ENCODE peak calls at places on chromosomes 16 and 17, in six cellular contexts. C is Calu3, S is bronchial epithelial cell, B is pancreas, W is RWPE1, P is cardiac fibroblast. E is an unnamed sample.

GRCh38 chr17:75646626-75646968 is 13.4 kb downstream of the SMIM5 start:
- DNase-seq in S (no peak), B (peak; percentile 43), C (no peak), W (no peak), P (no peak), E (no peak)

GRCh38 chr17:57662021-57662420 is 83.1 kb downstream of the CCDC182 start:
- DNase-seq in W (no peak), C (no peak), B (no peak), P (no peak), S (no peak), E (no peak)

GRCh38 chr16:76118344-76118743 is 158.9 kb upstream of the CNTNAP4 start:
- DNase-seq in B (no peak), P (no peak), S (no peak), W (no peak), C (no peak), E (no peak)

GRCh38 chr16:71409038-71409775 is 32.6 kb downstream of the TLE7 start:
- DNase-seq in S (no peak), C (no peak), B (no peak), W (no peak), P (peak; percentile 29), E (peak; percentile 11)

GRCh38 chr16:15493416-15494181 is 59.2 kb downstream of the BMERB1 start:
- DNase-seq in P (no peak), C (no peak), S (no peak), B (no peak), W (no peak), E (peak; percentile 40)

GRCh38 chr17:2259769-2260536 is 43.6 kb downstream of the SMG6 start:
- DNase-seq in C (no peak), S (no peak), P (no peak), B (no peak), W (no peak), E (peak; percentile 67)

GRCh38 chr16:15741207-15741871 is 91.3 kb downstream of the NDE1 start:
- DNase-seq in W (no peak), C (no peak), S (no peak), P (no peak), B (no peak), E (no peak)

GRCh38 chr17:3485481-3486068 is 9.8 kb downstream of the ASPA start:
- DNase-seq in C (no peak), P (no peak), W (no peak), B (peak; percentile 34), S (no peak), E (no peak)

GRCh38 chr17:53724726-53725125 is 98.0 kb upstream of the KIF2B start:
- DNase-seq in S (no peak), C (no peak), W (no peak), B (no peak), P (no peak), E (no peak)

GRCh38 chr17:1546292-1546922 is 16.2 kb downstream of the PITPNA start:
- DNase-seq in W (no peak), P (no peak), S (no peak), C (no peak), B (no peak), E (no peak)

DNA sequence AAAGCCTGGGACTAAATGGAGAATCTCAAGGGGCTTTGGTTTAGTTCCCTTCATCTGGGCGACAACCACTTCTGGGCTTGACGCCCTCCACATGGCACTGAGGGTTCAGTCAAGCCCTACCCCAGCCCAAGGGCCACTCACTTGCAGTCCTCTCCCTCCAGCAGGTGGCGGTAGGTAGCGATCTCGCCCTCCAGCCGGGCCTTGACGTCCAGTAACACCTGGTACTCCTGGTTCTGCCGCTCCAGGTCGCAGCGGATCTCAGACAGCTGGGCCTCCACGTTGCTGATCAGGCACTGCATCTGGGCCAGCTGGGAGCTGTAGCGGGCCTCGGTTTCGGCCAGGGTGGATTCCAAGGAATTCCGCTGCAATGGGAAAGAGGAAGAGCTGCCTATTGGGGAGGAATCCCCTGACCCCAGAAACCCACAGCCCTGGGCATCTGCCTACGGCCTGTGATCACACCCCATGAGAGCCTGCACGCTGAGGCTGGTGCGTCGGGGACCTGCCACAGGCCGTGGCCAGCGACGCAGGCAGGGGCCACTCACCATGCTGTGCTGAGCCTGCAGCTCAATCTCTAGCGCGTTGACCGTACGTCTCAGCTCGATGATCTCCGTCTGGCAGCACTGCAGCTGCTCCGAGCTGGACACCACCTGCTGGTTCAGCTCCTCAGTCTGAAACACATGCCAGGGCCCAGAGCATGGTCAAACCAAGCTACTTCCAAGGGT is 2.7 kb downstream of the KRT36 start:
- DNase-seq in B (peak; percentile 56), C (peak; percentile 46), P (no peak), W (no peak), S (no peak), E (no peak)
- TF ChIP-seq CTCF in B (peak; percentile 27), C (peak; percentile 29), P (peak; percentile 65), W (no peak), S (peak; percentile 42), E (peak; percentile 48)

GRCh38 chr17:42026821-42027539 is 7.1 kb downstream of the NKIRAS2 start:
- DNase-seq in P (no peak), C (no peak), S (no peak), W (no peak), B (no peak), E (no peak)

GRCh38 chr17:42027540-42027889 is 7.6 kb downstream of the NKIRAS2 start:
- DNase-seq in B (no peak), W (no peak), C (no peak), P (no peak), S (no peak), E (no peak)

GRCh38 chr17:42025191-42025579 is 5.3 kb downstream of the NKIRAS2 start:
- DNase-seq in W (no peak), B (peak; percentile 33), P (no peak), C (no peak), S (no peak), E (no peak)

GRCh38 chr17:42028791-42029127 is 8.9 kb downstream of the NKIRAS2 start:
- DNase-seq in B (no peak), S (no peak), P (no peak), W (no peak), C (no peak), E (no peak)

DNA sequence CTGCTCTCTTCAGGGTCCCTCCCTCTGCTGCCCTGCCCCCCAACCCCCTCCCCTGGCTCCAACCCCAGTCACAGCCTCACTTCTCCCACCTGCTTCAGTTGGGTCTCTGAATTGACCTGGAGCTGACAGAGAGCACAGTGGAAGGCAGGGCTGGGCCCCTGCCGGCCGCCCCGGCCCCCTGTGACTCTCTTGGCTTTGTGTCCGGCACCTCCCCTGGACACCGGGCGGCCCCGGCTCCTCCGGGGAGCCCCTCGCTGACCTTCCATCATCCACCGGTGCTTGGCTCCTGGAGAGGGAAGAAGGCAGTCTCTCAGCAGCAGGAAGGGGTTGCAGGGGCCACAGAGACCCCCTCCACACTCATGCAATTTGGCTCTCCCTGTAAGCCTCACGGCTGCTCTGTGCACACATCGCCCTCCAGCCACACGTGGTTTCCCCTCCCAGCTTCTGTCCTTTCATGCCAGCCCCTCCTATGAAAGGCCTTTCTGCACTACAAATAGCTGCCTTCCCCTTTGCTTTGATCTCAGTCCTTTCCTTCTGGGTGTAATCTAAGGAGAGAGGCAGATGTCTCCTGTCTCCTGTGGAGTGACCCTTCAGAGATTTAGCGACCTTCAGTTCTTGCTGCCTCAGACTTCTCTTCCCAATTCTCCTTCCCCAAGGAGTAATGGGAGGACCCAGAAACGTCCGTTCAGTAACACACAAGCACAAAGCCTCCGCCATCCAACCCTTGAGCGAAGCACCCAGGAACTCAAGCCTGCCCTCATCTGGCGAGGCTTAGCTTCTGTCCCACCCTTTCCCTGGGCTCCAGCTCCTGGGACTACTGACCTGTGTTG is 8.3 kb downstream of the NKIRAS2 start:
- DNase-seq in S (no peak), W (no peak), B (no peak), C (peak; percentile 41), P (no peak), E (peak; percentile 29)
- TF ChIP-seq CTCF in S (peak; percentile 38), W (no peak), B (no peak), C (peak; percentile 40), P (peak; percentile 42), E (peak; percentile 60)

DNA sequence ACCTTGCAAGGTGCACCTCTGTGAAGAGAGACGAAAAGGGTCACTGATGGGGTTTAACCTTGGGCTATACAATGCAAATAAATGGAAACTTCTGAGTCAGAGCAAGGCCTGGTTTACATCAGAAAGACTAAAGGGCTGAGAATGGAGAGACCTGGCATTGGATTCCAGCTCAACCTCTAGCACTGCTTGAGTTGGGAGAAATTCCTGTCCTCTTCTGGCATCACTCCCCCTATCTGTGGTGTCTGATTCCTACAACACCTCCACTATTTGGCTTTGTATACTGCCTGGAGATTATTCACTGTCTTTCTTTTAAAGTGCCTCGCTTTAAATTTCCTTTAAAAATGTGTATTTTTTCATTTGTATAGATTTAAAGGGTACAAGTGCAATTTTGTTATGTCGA is 68.8 kb downstream of the GPR139 start:
- DNase-seq in S (no peak), B (no peak), C (no peak), W (no peak), P (no peak), E (no peak)
- TF ChIP-seq CTCF in S (no peak), B (no peak), C (no peak), W (no peak), P (no peak), E (no peak)

GRCh38 chr17:27354051-27354490 is 60.2 kb downstream of the WSB1 start:
- DNase-seq in B (peak; percentile 59), P (no peak), C (no peak), W (no peak), S (no peak), E (no peak)
- TF ChIP-seq CTCF in B (no peak), P (no peak), C (no peak), W (peak; percentile 72), S (no peak), E (no peak)

GRCh38 chr16:7313170-7313569 is 19.5 kb upstream of the RBFOX1 start:
- DNase-seq in P (no peak), C (no peak), B (no peak), W (no peak), S (no peak), E (no peak)
- TF ChIP-seq CTCF in P (peak; percentile 19), C (no peak), B (no peak), W (no peak), S (no peak), E (no peak)

GRCh38 chr16:22120440-22120839 is 28.1 kb downstream of the VWA3A start:
- DNase-seq in W (no peak), B (no peak), S (no peak), C (no peak), P (no peak), E (no peak)

GRCh38 chr16:22122239-22122638 is 29.9 kb downstream of the VWA3A start:
- DNase-seq in B (no peak), P (no peak), W (no peak), C (no peak), S (no peak), E (no peak)

GRCh38 chr16:22123759-22124490 is 31.6 kb downstream of the VWA3A start:
- DNase-seq in B (no peak), S (no peak), P (no peak), W (no peak), C (no peak), E (no peak)

GRCh38 chr16:22124583-22125284 is 32.4 kb downstream of the VWA3A start:
- DNase-seq in B (no peak), S (no peak), W (no peak), C (no peak), P (no peak), E (no peak)

GRCh38 chr16:22123146-22123545 is 30.8 kb downstream of the VWA3A start:
- DNase-seq in S (peak; percentile 21), C (no peak), P (peak; percentile 2), W (no peak), B (no peak), E (peak; percentile 5)
- TF ChIP-seq CTCF in S (peak; percentile 18), C (no peak), P (peak; percentile 17), W (no peak), B (no peak), E (no peak)